ENCODE peak calls at places on chromosomes 3 and 15, in ten cellular contexts. U is PC-3; O is CD8-positive, alpha-beta memory T cell; C is stomach; W is lung; Q is body of pancreas; Z is CD4-positive, CD25-positive, alpha-beta regulatory T cell; R is tibial artery; D is psoas muscle; X is astrocyte. S is an unnamed sample.

GRCh38 chr3:51024765-51025681 is 350.3 kb downstream of the DOCK3 start:
- DNase-seq in U (no peak), O (peak; percentile 84), C (peak; percentile 50), W (no peak), Q (peak; percentile 43), Z (peak; percentile 38), R (no peak), D (peak; percentile 49), X (no peak), S (peak; percentile 81)

GRCh38 chr15:92669432-92669831 is 13.9 kb upstream of the FAM174B start:
- DNase-seq in U (no peak), O (no peak), C (no peak), W (no peak), Q (no peak), Z (no peak), R (no peak), D (no peak), X (no peak), S (no peak)

GRCh38 chr3:169478566-169479313 is 184.8 kb downstream of the MECOM start:
- DNase-seq in U (no peak), O (no peak), C (no peak), W (no peak), Q (no peak), Z (no peak), R (no peak), D (no peak), X (peak; percentile 69), S (no peak)

GRCh38 chr3:169390310-169390731 is 273.2 kb downstream of the MECOM start:
- DNase-seq in U (peak; percentile 57), O (no peak), C (no peak), W (no peak), Q (peak; percentile 30), Z (no peak), R (no peak), D (no peak), X (peak; percentile 25), S (no peak)

GRCh38 chr3:172203522-172204258 is 164.3 kb downstream of the FNDC3B start:
- DNase-seq in U (peak; percentile 78), O (no peak), C (peak; percentile 62), W (no peak), Q (peak; percentile 52), Z (no peak), R (no peak), D (no peak), X (peak; percentile 68), S (no peak)

GRCh38 chr3:33063651-33064051 is 33.3 kb downstream of the GLB1 start:
- DNase-seq in U (no peak), O (no peak), C (no peak), W (no peak), Q (no peak), Z (peak; percentile 40), R (no peak), D (no peak), X (peak; percentile 22), S (no peak)

GRCh38 chr15:70976856-70977255 is 84.2 kb downstream of the LRRC49 start:
- DNase-seq in U (peak; percentile 45), O (no peak), C (no peak), W (no peak), Q (no peak), Z (no peak), R (no peak), D (no peak), X (peak; percentile 77), S (no peak)

GRCh38 chr3:115768661-115769060 is 145.4 kb downstream of the GAP43 start:
- DNase-seq in U (no peak), O (no peak), C (no peak), W (no peak), Q (no peak), Z (no peak), R (no peak), D (no peak), X (no peak), S (no peak)

GRCh38 chr15:36332301-36332700 is 247.1 kb upstream of the CDIN1 start:
- DNase-seq in U (no peak), O (no peak), C (no peak), W (no peak), Q (no peak), Z (no peak), R (no peak), D (no peak), X (peak; percentile 59), S (no peak)

GRCh38 chr3:24545917-24546316 is 51.3 kb upstream of the THRB start:
- DNase-seq in U (peak; percentile 70), O (no peak), C (no peak), W (peak; percentile 62), Q (peak; percentile 73), Z (no peak), R (peak; percentile 81), D (peak; percentile 64), X (no peak), S (no peak)

GRCh38 chr3:70829101-70829500 is 516.7 kb upstream of the MDFIC2 start:
- DNase-seq in U (no peak), O (no peak), C (no peak), W (no peak), Q (peak; percentile 16), Z (no peak), R (no peak), D (no peak), X (peak; percentile 97), S (no peak)

GRCh38 chr15:28112962-28113361 is 13.8 kb upstream of the OCA2 start:
- DNase-seq in U (no peak), O (no peak), C (no peak), W (no peak), Q (no peak), Z (no peak), R (no peak), D (no peak), X (no peak), S (no peak)

GRCh38 chr3:169106662-169107061 is 556.9 kb downstream of the MECOM start:
- DNase-seq in U (no peak), O (no peak), C (no peak), W (no peak), Q (no peak), Z (no peak), R (no peak), D (no peak), X (no peak), S (no peak)

DNA sequence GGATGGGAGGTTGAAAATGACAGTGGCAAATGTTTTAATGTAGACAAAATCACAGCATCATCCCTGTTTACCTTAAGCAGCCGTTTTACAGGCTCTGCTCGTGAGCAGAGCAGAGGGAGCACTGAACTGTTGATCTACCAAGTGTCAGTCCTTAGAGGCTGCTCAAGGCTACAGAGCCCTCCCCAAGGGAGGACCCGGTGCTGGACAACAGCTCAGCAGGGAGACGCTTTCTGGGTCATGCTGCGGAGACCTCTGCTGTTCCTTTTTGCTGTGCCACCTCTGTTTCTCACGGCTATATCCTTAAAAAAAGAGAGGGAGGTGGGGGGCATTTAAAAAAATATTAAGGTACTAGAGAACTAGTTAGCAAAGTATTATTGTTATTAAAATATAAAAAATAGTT is 400.2 kb downstream of the GABRB3 start:
- DNase-seq in U (no peak), O (no peak), C (no peak), W (no peak), Q (no peak), Z (no peak), R (no peak), D (no peak), X (no peak), S (no peak)
- H3K9me3 ChIP-seq in U (peaks cover 22% of the 10 kb centered on the region), O (no peaks in the 10 kb centered on the region), C (no peaks in the 10 kb centered on the region), W (peaks cover 17% of the 10 kb centered on the region), Q (no peaks in the 10 kb centered on the region), Z (peaks cover 10% of the 10 kb centered on the region), R (peaks cover 3% of the 10 kb centered on the region), D (peaks cover 12% of the 10 kb centered on the region), X (peaks cover 12% of the 10 kb centered on the region), S (peaks cover 14% of the 10 kb centered on the region)

GRCh38 chr3:196053487-196053886 is 28.4 kb downstream of the TFRC start:
- DNase-seq in U (no peak), O (no peak), C (no peak), W (no peak), Q (no peak), Z (no peak), R (no peak), D (no peak), X (no peak), S (no peak)

GRCh38 chr3:196057663-196058356 is 24.1 kb downstream of the TFRC start:
- DNase-seq in U (no peak), O (no peak), C (no peak), W (no peak), Q (no peak), Z (no peak), R (no peak), D (no peak), X (no peak), S (no peak)

GRCh38 chr3:196051336-196052076 is 30.4 kb downstream of the TFRC start:
- DNase-seq in U (no peak), O (no peak), C (no peak), W (no peak), Q (no peak), Z (no peak), R (no peak), D (no peak), X (no peak), S (no peak)

GRCh38 chr3:196055683-196056270 is 26.1 kb downstream of the TFRC start:
- DNase-seq in U (no peak), O (no peak), C (no peak), W (peak; percentile 56), Q (peak; percentile 45), Z (no peak), R (no peak), D (peak; percentile 76), X (no peak), S (no peak)

DNA sequence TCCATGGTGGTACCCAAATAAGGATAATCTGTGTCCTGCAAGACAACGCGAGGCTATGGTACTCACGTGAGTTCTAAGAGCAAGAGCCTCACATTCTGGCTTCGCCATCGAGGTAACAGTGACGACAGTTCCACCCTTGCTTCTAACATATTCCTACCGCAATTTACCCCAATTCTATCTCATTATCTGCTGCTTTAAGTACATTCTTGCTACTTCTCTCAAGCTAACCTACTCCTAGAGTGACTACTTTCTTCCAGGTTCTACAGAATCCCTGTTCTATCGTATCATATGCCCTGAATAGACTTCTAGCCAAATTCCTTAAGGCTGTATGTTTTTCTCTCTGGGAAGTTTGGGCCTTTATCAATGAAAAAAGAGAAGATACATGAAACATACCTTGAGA is 26.6 kb downstream of the TFRC start:
- DNase-seq in U (no peak), O (no peak), C (no peak), W (no peak), Q (no peak), Z (no peak), R (no peak), D (no peak), X (no peak), S (no peak)
- H3K9me3 ChIP-seq in U (no peaks in the 10 kb centered on the region), O (no peaks in the 10 kb centered on the region), C (no peaks in the 10 kb centered on the region), W (no peaks in the 10 kb centered on the region), Q (no peaks in the 10 kb centered on the region), Z (no peaks in the 10 kb centered on the region), R (no peaks in the 10 kb centered on the region), D (no peaks in the 10 kb centered on the region), X (no peaks in the 10 kb centered on the region), S (no peaks in the 10 kb centered on the region)

GRCh38 chr3:193490989-193491388 is 63.7 kb downstream of the ATP13A4 start:
- DNase-seq in U (no peak), O (no peak), C (no peak), W (no peak), Q (no peak), Z (no peak), R (no peak), D (no peak), X (no peak), S (no peak)
- H3K9me3 ChIP-seq in U (no peaks in the 10 kb centered on the region), O (no peaks in the 10 kb centered on the region), C (no peaks in the 10 kb centered on the region), W (no peaks in the 10 kb centered on the region), Q (no peaks in the 10 kb centered on the region), Z (no peaks in the 10 kb centered on the region), R (no peaks in the 10 kb centered on the region), D (no peaks in the 10 kb centered on the region), X (no peaks in the 10 kb centered on the region), S (no peaks in the 10 kb centered on the region)

GRCh38 chr15:45242289-45242688 is 9.7 kb upstream of the SLC28A2 start:
- DNase-seq in U (no peak), O (no peak), C (no peak), W (no peak), Q (no peak), Z (no peak), R (no peak), D (no peak), X (peak; percentile 2), S (no peak)
- H3K9me3 ChIP-seq in U (peaks cover 28% of the 10 kb centered on the region), O (peaks cover 21% of the 10 kb centered on the region), C (peaks cover 20% of the 10 kb centered on the region), W (peaks cover 32% of the 10 kb centered on the region), Q (no peaks in the 10 kb centered on the region), Z (peaks cover 59% of the 10 kb centered on the region), R (no peaks in the 10 kb centered on the region), D (peaks cover 51% of the 10 kb centered on the region), X (peaks cover 17% of the 10 kb centered on the region), S (peaks cover 68% of the 10 kb centered on the region)

S was measured in naive thymus-derived CD4-positive, alpha-beta T cell.